ENCODE peak calls at places on chromosome 14, in five cellular contexts. E is cardiac muscle cell; Z is CD8-positive, alpha-beta T cell; B is right lobe of liver; Q is GM23248. C is an unnamed sample.

GRCh38 chr14:30587141-30587540 is 28.2 kb downstream of the G2E3 start:
- DNase-seq in E (no peak), Z (no peak), B (no peak), Q (no peak), C (peak; percentile 5)

GRCh38 chr14:36967892-36968555 is 204.4 kb downstream of the SLC25A21 start:
- DNase-seq in E (no peak), Z (no peak), B (no peak), Q (no peak), C (no peak)

GRCh38 chr14:22188346-22188745 is 400.7 kb downstream of the DAD1 start:
- DNase-seq in E (no peak), Z (no peak), B (no peak), Q (no peak), C (no peak)

GRCh38 chr14:68896132-68896531 is 83.0 kb downstream of the ACTN1 start:
- DNase-seq in E (no peak), Z (no peak), B (no peak), Q (no peak), C (peak; percentile 18)

GRCh38 chr14:65356327-65356836 is 56.1 kb upstream of the FUT8 start:
- DNase-seq in E (no peak), Z (no peak), B (no peak), Q (peak; percentile 95), C (peak; percentile 42)

GRCh38 chr14:88426271-88426670 is 40.8 kb downstream of the SPATA7 start:
- DNase-seq in E (no peak), Z (no peak), B (no peak), Q (no peak), C (no peak)

GRCh38 chr14:104388631-104389325 is 190.8 kb upstream of the C14orf180 start:
- DNase-seq in E (no peak), Z (no peak), B (no peak), Q (no peak), C (no peak)

GRCh38 chr14:74380172-74380571 is 31.9 kb downstream of the VRTN start:
- DNase-seq in E (no peak), Z (no peak), B (no peak), Q (no peak), C (no peak)

GRCh38 chr14:94598816-94599655 is 13.2 kb upstream of the SERPINA3 start:
- DNase-seq in E (no peak), Z (no peak), B (peak; percentile 88), Q (peak; percentile 98), C (no peak)

GRCh38 chr14:92437729-92438280 is 75.8 kb upstream of the RIN3 start:
- DNase-seq in E (no peak), Z (no peak), B (no peak), Q (no peak), C (peak; percentile 82)

GRCh38 chr14:82003418-82003817 is 469.8 kb upstream of the SEL1L start:
- DNase-seq in E (no peak), Z (no peak), B (no peak), Q (no peak), C (no peak)

GRCh38 chr14:91063119-91063518 is 2.7 kb upstream of the RPS6KA5 start:
- DNase-seq in E (no peak), Z (no peak), B (no peak), Q (peak; percentile 2), C (peak; percentile 83)

GRCh38 chr14:67411820-67412421 is at the start of gene PLEK2:
- DNase-seq in E (no peak), Z (no peak), B (peak; percentile 78), Q (peak; percentile 63), C (no peak)

GRCh38 chr14:50943943-50944646 is at the start of gene PYGL:
- DNase-seq in E (peak; percentile 85), Z (no peak), B (peak; percentile 92), Q (peak; percentile 88), C (peak; percentile 70)

GRCh38 chr14:92880351-92880750 is 42.6 kb upstream of the CHGA start:
- DNase-seq in E (no peak), Z (no peak), B (no peak), Q (peak; percentile 11), C (no peak)

GRCh38 chr14:104343294-104343625 is 204.9 kb downstream of the KIF26A start:
- DNase-seq in E (no peak), Z (no peak), B (no peak), Q (no peak), C (no peak)

GRCh38 chr14:53032161-53032803 is 81.4 kb upstream of the FERMT2 start:
- DNase-seq in E (peak; percentile 59), Z (no peak), B (no peak), Q (peak; percentile 92), C (no peak)

GRCh38 chr14:25436906-25437305 is 387.0 kb upstream of the STXBP6 start:
- DNase-seq in E (no peak), Z (no peak), B (no peak), Q (no peak), C (no peak)

GRCh38 chr14:103576371-103577024 is 13.7 kb downstream of the COA8 start:
- DNase-seq in E (peak; percentile 61), Z (no peak), B (peak; percentile 95), Q (peak; percentile 97), C (no peak)

GRCh38 chr14:87745507-87746118 is 247.4 kb downstream of the GALC start:
- DNase-seq in E (peak; percentile 54), Z (no peak), B (no peak), Q (peak; percentile 69), C (peak; percentile 35)

GRCh38 chr14:104864267-104865068 is 600 bp upstream of the CEP170B start:
- DNase-seq in E (peak; percentile 34), Z (no peak), B (peak; percentile 95), Q (peak; percentile 40), C (no peak)

GRCh38 chr14:59483360-59483759 is 848 bp downstream of the L3HYPDH start:
- DNase-seq in E (no peak), Z (no peak), B (no peak), Q (peak; percentile 77), C (no peak)

GRCh38 chr14:101885254-101885576 is 79.2 kb upstream of the DYNC1H1 start:
- DNase-seq in E (no peak), Z (no peak), B (no peak), Q (no peak), C (no peak)

GRCh38 chr14:52327374-52328226 is 13.5 kb downstream of the PTGER2 start:
- DNase-seq in E (no peak), Z (no peak), B (no peak), Q (peak; percentile 43), C (peak; percentile 32)

GRCh38 chr14:55271572-55272414 is 572 bp downstream of the FBXO34 start:
- DNase-seq in E (peak; percentile 53), Z (peak; percentile 12), B (peak; percentile 83), Q (peak; percentile 95), C (peak; percentile 84)

GRCh38 chr14:51539571-51540037 is 112.1 kb upstream of the FRMD6 start:
- DNase-seq in E (no peak), Z (no peak), B (no peak), Q (peak; percentile 87), C (peak; percentile 17)

GRCh38 chr14:94575730-94576585 is 5.3 kb upstream of the SERPINA5 start:
- DNase-seq in E (no peak), Z (no peak), B (no peak), Q (peak; percentile 61), C (no peak)

GRCh38 chr14:39469094-39469710 is 37.0 kb upstream of the FBXO33 start:
- DNase-seq in E (peak; percentile 82), Z (no peak), B (no peak), Q (no peak), C (peak; percentile 83)

GRCh38 chr14:69719501-69719951 is 47.4 kb upstream of the SRSF5 start:
- DNase-seq in E (no peak), Z (no peak), B (no peak), Q (peak; percentile 97), C (no peak)

GRCh38 chr14:67050892-67051291 is 138.3 kb upstream of the GARIN2 start:
- DNase-seq in E (no peak), Z (no peak), B (no peak), Q (no peak), C (no peak)

GRCh38 chr14:88660056-88660455 is 97.2 kb downstream of the ZC3H14 start:
- DNase-seq in E (no peak), Z (no peak), B (no peak), Q (no peak), C (no peak)

GRCh38 chr14:72822946-72823611 is 70.8 kb downstream of the DPF3 start:
- DNase-seq in E (no peak), Z (no peak), B (no peak), Q (no peak), C (no peak)

GRCh38 chr14:36588119-36588518 is 5.7 kb upstream of the NKX2-8 start:
- DNase-seq in E (no peak), Z (no peak), B (no peak), Q (no peak), C (no peak)

GRCh38 chr14:71721791-71722190 is 210.4 kb upstream of the RGS6 start:
- DNase-seq in E (no peak), Z (no peak), B (peak; percentile 64), Q (no peak), C (no peak)

GRCh38 chr14:77099425-77100167 is 1.5 kb downstream of the CIPC start:
- DNase-seq in E (no peak), Z (no peak), B (no peak), Q (peak; percentile 86), C (no peak)
- H3K4me3 ChIP-seq in E (peak overlapping the region; percentile 88), Z (no peak overlapping the region), B (peak overlapping the region; percentile 74), Q (peak overlapping the region; percentile 88), C (no peak overlapping the region)

DNA sequence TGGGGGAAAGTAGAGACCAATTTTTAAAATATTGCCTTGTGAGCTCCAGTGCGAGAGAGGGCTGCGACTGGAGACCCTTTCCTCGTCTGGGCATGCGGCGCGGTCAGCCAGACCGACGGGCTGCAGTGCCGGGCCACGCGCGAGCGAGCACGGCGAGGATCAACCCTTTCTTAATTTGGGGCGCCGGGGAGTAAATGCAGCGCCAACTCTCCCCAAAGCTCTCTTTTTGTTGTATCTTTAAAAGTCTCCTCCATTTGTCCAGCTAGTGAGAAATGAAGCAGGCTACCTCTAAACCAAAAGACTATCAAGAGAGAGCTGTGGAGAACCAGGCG is 1.5 kb downstream of the SIX1 start:
- DNase-seq in E (no peak), Z (no peak), B (peak; percentile 29), Q (peak; percentile 42), C (no peak)
- H3K4me3 ChIP-seq in E (peak overlapping the region; percentile 13), Z (peak overlapping the region; percentile 4), B (no peak overlapping the region), Q (peak overlapping the region; percentile 78), C (no peak overlapping the region)

DNA sequence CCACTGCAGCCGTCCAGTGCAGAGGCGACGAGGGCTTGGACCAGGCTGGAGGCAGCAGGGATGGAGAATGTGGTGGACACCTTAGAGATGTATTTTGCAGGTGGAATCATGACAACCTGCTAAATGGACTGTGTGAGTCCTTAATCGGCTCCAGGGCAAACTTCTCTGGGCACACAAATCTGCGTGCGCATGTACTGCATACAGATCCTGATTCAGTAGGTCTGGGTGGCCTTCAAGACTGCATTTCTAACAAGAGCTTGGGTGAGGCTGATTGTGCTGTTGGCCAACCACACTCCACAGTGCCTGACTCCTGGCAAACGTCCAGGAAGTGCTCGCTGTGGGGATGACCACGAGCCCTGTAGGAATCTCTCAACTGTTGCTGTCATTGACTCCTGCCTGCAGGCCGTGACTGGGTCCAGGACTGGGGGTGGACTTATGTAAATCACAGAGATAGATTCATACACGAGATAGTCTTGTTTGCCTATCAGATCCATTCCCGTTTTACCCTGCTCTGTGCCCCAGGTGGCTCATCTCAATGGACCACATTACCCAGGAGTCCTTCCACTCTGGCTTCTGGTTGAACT is 27.2 kb downstream of the JDP2 start:
- DNase-seq in E (peak; percentile 46), Z (no peak), B (no peak), Q (peak; percentile 90), C (peak; percentile 44)
- H3K4me3 ChIP-seq in E (no peak overlapping the region), Z (no peak overlapping the region), B (no peak overlapping the region), Q (no peak overlapping the region), C (no peak overlapping the region)

DNA sequence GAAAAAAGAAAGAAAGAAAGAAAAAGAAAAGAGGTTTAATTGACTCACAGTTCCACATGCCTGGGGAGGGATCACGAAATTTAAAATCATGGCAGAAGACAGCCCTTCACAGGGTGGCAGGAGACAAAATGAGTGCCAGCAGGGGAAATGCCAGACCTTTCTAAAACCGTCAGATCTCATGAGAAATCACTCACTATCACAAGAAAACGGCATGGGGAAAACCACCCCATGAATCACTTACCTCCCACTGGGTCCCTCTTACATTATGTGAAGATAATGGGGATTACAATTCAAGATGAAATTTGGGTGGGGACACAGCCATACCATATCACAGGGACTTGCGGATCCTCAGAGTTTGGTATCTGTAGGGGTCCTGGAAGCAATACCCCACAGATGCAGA is 16.3 kb upstream of the EGLN3 start:
- DNase-seq in E (no peak), Z (no peak), B (no peak), Q (no peak), C (no peak)
- H3K4me3 ChIP-seq in E (no peak overlapping the region), Z (no peak overlapping the region), B (no peak overlapping the region), Q (no peak overlapping the region), C (no peak overlapping the region)